ENCODE peak calls at places on chromosome 4, in ten cellular contexts. O is HCT116; S is Daoy; T is heart right ventricle; N is activated T-helper 1 cell treated with anti-CD3 and anti-CD28 coated beads, Interleukin-2, amount 50 U/mL, for 16 hours; C is lower lobe of right lung; V is NCI-H1436; R is kidney; J is body of pancreas; B is ovary. H is an unnamed sample.

GRCh38 chr4:24476209-24476781 is 108.1 kb downstream of the DHX15 start:
- DNase-seq in C (no peak), N (no peak), V (no peak), R (no peak), J (no peak), T (no peak), O (no peak), S (no peak), B (no peak), H (peak)

GRCh38 chr4:183806341-183806740 is 98.8 kb upstream of the STOX2 start:
- DNase-seq in S (no peak), B (no peak), N (no peak), R (no peak), J (no peak), O (no peak), V (no peak), C (no peak), T (no peak), H (no peak)

GRCh38 chr4:123398151-123398802 is 1.7 kb downstream of the SPRY1 start:
- DNase-seq in O (peak), B (peak), R (peak), N (peak), V (peak), J (peak), T (peak), C (peak), S (peak), H (peak)

GRCh38 chr4:137124278-137124932 is 407.9 kb downstream of the PCDH18 start:
- DNase-seq in J (no peak), S (peak), B (no peak), V (peak), O (peak), R (no peak), T (no peak), N (no peak), C (no peak), H (peak)

GRCh38 chr4:102574317-102574716 is 73.2 kb downstream of the NFKB1 start:
- DNase-seq in R (no peak), C (no peak), J (no peak), V (no peak), T (no peak), N (no peak), S (no peak), O (no peak), B (no peak), H (no peak)

GRCh38 chr4:85968945-85969830 is 390.7 kb downstream of the MAPK10 start:
- DNase-seq in C (no peak), N (no peak), S (peak), T (no peak), O (no peak), R (no peak), B (no peak), V (peak), J (no peak), H (peak)

GRCh38 chr4:18022572-18023039 is 1.1 kb upstream of the LCORL start:
- DNase-seq in C (no peak), S (no peak), B (no peak), J (no peak), T (no peak), N (no peak), V (no peak), R (no peak), O (no peak), H (no peak)

GRCh38 chr4:15006416-15007024 is 4.2 kb downstream of the CPEB2 start:
- DNase-seq in O (no peak), N (no peak), S (no peak), B (no peak), V (no peak), J (no peak), R (no peak), C (no peak), T (no peak), H (peak)

GRCh38 chr4:147366164-147366563 is 114.7 kb upstream of the EDNRA start:
- DNase-seq in C (no peak), V (no peak), R (no peak), O (no peak), T (no peak), J (no peak), N (no peak), S (no peak), B (no peak), H (no peak)

GRCh38 chr4:121096629-121097028 is 24.3 kb upstream of the NDNF start:
- DNase-seq in R (no peak), C (no peak), V (peak), B (no peak), N (no peak), T (no peak), O (peak), S (no peak), J (no peak), H (peak)

GRCh38 chr4:154564311-154564710 is 1.5 kb downstream of the FGB start:
- DNase-seq in N (no peak), B (no peak), J (no peak), V (no peak), O (no peak), S (no peak), T (no peak), R (no peak), C (no peak), H (no peak)

GRCh38 chr4:83631066-83631465 is 95.2 kb downstream of the GPAT3 start:
- DNase-seq in J (no peak), T (no peak), R (no peak), S (no peak), O (no peak), C (no peak), V (no peak), N (no peak), B (no peak), H (no peak)

GRCh38 chr4:6938237-6938636 is 28.6 kb downstream of the TBC1D14 start:
- DNase-seq in O (no peak), B (no peak), J (no peak), T (peak), V (no peak), R (no peak), S (peak), C (peak), N (no peak), H (no peak)

GRCh38 chr4:186844059-186844681 is 120.5 kb upstream of the FAT1 start:
- DNase-seq in N (no peak), J (peak), B (no peak), T (peak), V (no peak), O (no peak), C (no peak), S (peak), R (no peak), H (peak)

H was measured in SK-MEL-5.